ENCODE peak calls at places on chromosomes 2 and 18, in ten cellular contexts. One of them, this sample, is unnamed.
A peak's percentile ranks its signal among the peaks of the same experiment; 100 is the strongest.

GRCh38 chr2:113103958-113104627 is 23.3 kb upstream of the IL1RN start:
- DNase-seq in stomach: no peak
- DNase-seq in B cell: no peak
- DNase-seq in hepatocyte: no peak
- DNase-seq in progenitor cell of endocrine pancreas: no peak
- DNase-seq in GM12864: no peak
- DNase-seq in BE2C: no peak
- DNase-seq in esophagus squamous epithelium: no peak
- DNase-seq in BJ: no peak
- DNase-seq in HepG2: no peak
- DNase-seq in this sample: no peak

GRCh38 chr2:39225564-39225963 is 18.2 kb downstream of the CDKL4 start:
- DNase-seq in stomach: no peak
- DNase-seq in B cell: no peak
- DNase-seq in hepatocyte: no peak
- DNase-seq in progenitor cell of endocrine pancreas: no peak
- DNase-seq in GM12864: no peak
- DNase-seq in BE2C: no peak
- DNase-seq in esophagus squamous epithelium: no peak
- DNase-seq in BJ: no peak
- DNase-seq in HepG2: no peak
- DNase-seq in this sample: no peak

GRCh38 chr2:48122166-48122565 is 215.9 kb upstream of the FBXO11 start:
- DNase-seq in stomach: no peak
- DNase-seq in B cell: no peak
- DNase-seq in hepatocyte: no peak
- DNase-seq in progenitor cell of endocrine pancreas: no peak
- DNase-seq in GM12864: no peak
- DNase-seq in BE2C: no peak
- DNase-seq in esophagus squamous epithelium: no peak
- DNase-seq in BJ: no peak
- DNase-seq in HepG2: no peak
- DNase-seq in this sample: no peak

GRCh38 chr2:169363570-169364150 is 1.3 kb upstream of the LRP2 start:
- DNase-seq in stomach: no peak
- DNase-seq in B cell: peak; percentile 51
- DNase-seq in hepatocyte: peak; percentile 62
- DNase-seq in progenitor cell of endocrine pancreas: peak; percentile 36
- DNase-seq in GM12864: no peak
- DNase-seq in BE2C: no peak
- DNase-seq in esophagus squamous epithelium: no peak
- DNase-seq in BJ: no peak
- DNase-seq in HepG2: no peak
- DNase-seq in this sample: no peak

GRCh38 chr2:128289439-128289838 is 29.2 kb downstream of the HS6ST1 start:
- DNase-seq in stomach: no peak
- DNase-seq in B cell: no peak
- DNase-seq in hepatocyte: no peak
- DNase-seq in progenitor cell of endocrine pancreas: no peak
- DNase-seq in GM12864: no peak
- DNase-seq in BE2C: no peak
- DNase-seq in esophagus squamous epithelium: no peak
- DNase-seq in BJ: no peak
- DNase-seq in HepG2: no peak
- DNase-seq in this sample: no peak

GRCh38 chr18:9831723-9832199 is 54.0 kb upstream of the TXNDC2 start:
- DNase-seq in stomach: no peak
- DNase-seq in B cell: no peak
- DNase-seq in hepatocyte: no peak
- DNase-seq in progenitor cell of endocrine pancreas: no peak
- DNase-seq in GM12864: no peak
- DNase-seq in BE2C: no peak
- DNase-seq in esophagus squamous epithelium: no peak
- DNase-seq in BJ: no peak
- DNase-seq in HepG2: no peak
- DNase-seq in this sample: no peak

GRCh38 chr2:109217362-109218086 is 88.5 kb downstream of the SH3RF3 start:
- DNase-seq in stomach: no peak
- DNase-seq in B cell: no peak
- DNase-seq in hepatocyte: no peak
- DNase-seq in progenitor cell of endocrine pancreas: no peak
- DNase-seq in GM12864: no peak
- DNase-seq in BE2C: no peak
- DNase-seq in esophagus squamous epithelium: no peak
- DNase-seq in BJ: peak; percentile 92
- DNase-seq in HepG2: no peak
- DNase-seq in this sample: peak; percentile 91

GRCh38 chr2:37389984-37390765 is 45.7 kb downstream of the QPCT start:
- DNase-seq in stomach: no peak
- DNase-seq in B cell: peak; percentile 82
- DNase-seq in hepatocyte: peak; percentile 77
- DNase-seq in progenitor cell of endocrine pancreas: no peak
- DNase-seq in GM12864: peak; percentile 92
- DNase-seq in BE2C: no peak
- DNase-seq in esophagus squamous epithelium: no peak
- DNase-seq in BJ: no peak
- DNase-seq in HepG2: peak; percentile 56
- DNase-seq in this sample: peak; percentile 23

GRCh38 chr2:212725180-212725579 is 186.6 kb upstream of the ERBB4 start:
- DNase-seq in stomach: no peak
- DNase-seq in B cell: no peak
- DNase-seq in hepatocyte: no peak
- DNase-seq in progenitor cell of endocrine pancreas: no peak
- DNase-seq in GM12864: no peak
- DNase-seq in BE2C: no peak
- DNase-seq in esophagus squamous epithelium: no peak
- DNase-seq in BJ: no peak
- DNase-seq in HepG2: no peak
- DNase-seq in this sample: no peak

GRCh38 chr2:212726403-212726802 is 187.8 kb upstream of the ERBB4 start:
- DNase-seq in stomach: no peak
- DNase-seq in B cell: no peak
- DNase-seq in hepatocyte: no peak
- DNase-seq in progenitor cell of endocrine pancreas: no peak
- DNase-seq in GM12864: no peak
- DNase-seq in BE2C: no peak
- DNase-seq in esophagus squamous epithelium: no peak
- DNase-seq in BJ: no peak
- DNase-seq in HepG2: no peak
- DNase-seq in this sample: no peak

GRCh38 chr2:212721026-212721451 is 182.4 kb upstream of the ERBB4 start:
- DNase-seq in stomach: no peak
- DNase-seq in B cell: no peak
- DNase-seq in hepatocyte: no peak
- DNase-seq in progenitor cell of endocrine pancreas: no peak
- DNase-seq in GM12864: no peak
- DNase-seq in BE2C: no peak
- DNase-seq in esophagus squamous epithelium: no peak
- DNase-seq in BJ: no peak
- DNase-seq in HepG2: no peak
- DNase-seq in this sample: no peak

GRCh38 chr2:212722046-212722445 is 183.4 kb upstream of the ERBB4 start:
- DNase-seq in stomach: no peak
- DNase-seq in B cell: no peak
- DNase-seq in hepatocyte: no peak
- DNase-seq in progenitor cell of endocrine pancreas: no peak
- DNase-seq in GM12864: no peak
- DNase-seq in BE2C: no peak
- DNase-seq in esophagus squamous epithelium: no peak
- DNase-seq in BJ: no peak
- DNase-seq in HepG2: no peak
- DNase-seq in this sample: no peak

GRCh38 chr2:212723226-212723625 is 184.6 kb upstream of the ERBB4 start:
- DNase-seq in stomach: no peak
- DNase-seq in B cell: no peak
- DNase-seq in hepatocyte: no peak
- DNase-seq in progenitor cell of endocrine pancreas: no peak
- DNase-seq in GM12864: no peak
- DNase-seq in BE2C: no peak
- DNase-seq in esophagus squamous epithelium: no peak
- DNase-seq in BJ: no peak
- DNase-seq in HepG2: no peak
- DNase-seq in this sample: peak; percentile 27
- TF ChIP-seq CTCF in stomach: no peak
- TF ChIP-seq CTCF in B cell: no peak
- TF ChIP-seq CTCF in hepatocyte: no peak
- TF ChIP-seq CTCF in progenitor cell of endocrine pancreas: no peak
- TF ChIP-seq CTCF in GM12864: no peak
- TF ChIP-seq CTCF in BE2C: no peak
- TF ChIP-seq CTCF in esophagus squamous epithelium: no peak
- TF ChIP-seq CTCF in BJ: no peak
- TF ChIP-seq CTCF in HepG2: no peak
- TF ChIP-seq CTCF in this sample: no peak

GRCh38 chr18:3248670-3249359 is 1.2 kb downstream of the MYL12A start:
- DNase-seq in stomach: no peak
- DNase-seq in B cell: peak; percentile 37
- DNase-seq in hepatocyte: peak; percentile 62
- DNase-seq in progenitor cell of endocrine pancreas: no peak
- DNase-seq in GM12864: peak; percentile 70
- DNase-seq in BE2C: no peak
- DNase-seq in esophagus squamous epithelium: no peak
- DNase-seq in BJ: no peak
- DNase-seq in HepG2: peak; percentile 61
- DNase-seq in this sample: no peak

GRCh38 chr18:3245853-3246635 is 1.6 kb upstream of the MYL12A start:
- DNase-seq in stomach: peak; percentile 91
- DNase-seq in B cell: peak; percentile 85
- DNase-seq in hepatocyte: peak; percentile 95
- DNase-seq in progenitor cell of endocrine pancreas: peak; percentile 72
- DNase-seq in GM12864: peak; percentile 79
- DNase-seq in BE2C: peak; percentile 79
- DNase-seq in esophagus squamous epithelium: peak; percentile 42
- DNase-seq in BJ: no peak
- DNase-seq in HepG2: peak; percentile 81
- DNase-seq in this sample: peak; percentile 56

GRCh38 chr18:3246636-3247242 is 862 bp upstream of the MYL12A start:
- DNase-seq in stomach: no peak
- DNase-seq in B cell: no peak
- DNase-seq in hepatocyte: no peak
- DNase-seq in progenitor cell of endocrine pancreas: no peak
- DNase-seq in GM12864: no peak
- DNase-seq in BE2C: no peak
- DNase-seq in esophagus squamous epithelium: no peak
- DNase-seq in BJ: no peak
- DNase-seq in HepG2: no peak
- DNase-seq in this sample: no peak

GRCh38 chr18:3248062-3248669 is 565 bp downstream of the MYL12A start:
- DNase-seq in stomach: no peak
- DNase-seq in B cell: no peak
- DNase-seq in hepatocyte: peak; percentile 53
- DNase-seq in progenitor cell of endocrine pancreas: no peak
- DNase-seq in GM12864: no peak
- DNase-seq in BE2C: no peak
- DNase-seq in esophagus squamous epithelium: no peak
- DNase-seq in BJ: no peak
- DNase-seq in HepG2: no peak
- DNase-seq in this sample: no peak

GRCh38 chr18:3247243-3248061 is at the start of gene MYL12A:
- DNase-seq in stomach: peak; percentile 98
- DNase-seq in B cell: peak; percentile 94
- DNase-seq in hepatocyte: peak; percentile 99
- DNase-seq in progenitor cell of endocrine pancreas: peak; percentile 97
- DNase-seq in GM12864: peak; percentile 97
- DNase-seq in BE2C: peak; percentile 95
- DNase-seq in esophagus squamous epithelium: peak; percentile 84
- DNase-seq in BJ: peak; percentile 86
- DNase-seq in HepG2: peak; percentile 96
- DNase-seq in this sample: peak; percentile 97
- TF ChIP-seq CTCF in stomach: no peak
- TF ChIP-seq CTCF in B cell: no peak
- TF ChIP-seq CTCF in hepatocyte: no peak
- TF ChIP-seq CTCF in progenitor cell of endocrine pancreas: no peak
- TF ChIP-seq CTCF in GM12864: no peak
- TF ChIP-seq CTCF in BE2C: no peak
- TF ChIP-seq CTCF in esophagus squamous epithelium: no peak
- TF ChIP-seq CTCF in BJ: no peak
- TF ChIP-seq CTCF in HepG2: peak; percentile 10
- TF ChIP-seq CTCF in this sample: no peak

DNA sequence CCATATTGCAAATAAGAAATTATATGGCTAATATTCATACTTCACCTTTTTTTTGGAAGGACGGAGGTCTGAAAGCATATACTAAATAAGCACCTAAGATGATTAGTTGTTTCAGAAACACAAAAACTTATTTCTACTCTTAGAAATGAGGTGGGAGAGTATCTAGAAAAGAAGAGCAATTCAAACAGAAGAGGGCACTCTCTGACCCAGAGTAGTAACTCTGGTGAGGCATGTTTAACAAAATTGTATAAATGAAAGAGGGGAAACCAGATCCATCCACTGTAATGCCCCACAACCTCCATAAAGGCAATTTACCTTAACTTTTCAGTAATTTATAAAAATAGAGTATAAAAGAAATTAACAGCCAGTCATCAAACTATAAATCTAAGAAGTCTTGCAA is 669.6 kb upstream of the VRK2 start:
- DNase-seq in stomach: no peak
- DNase-seq in B cell: no peak
- DNase-seq in hepatocyte: peak; percentile 18
- DNase-seq in progenitor cell of endocrine pancreas: no peak
- DNase-seq in GM12864: no peak
- DNase-seq in BE2C: no peak
- DNase-seq in esophagus squamous epithelium: no peak
- DNase-seq in BJ: no peak
- DNase-seq in HepG2: no peak
- DNase-seq in this sample: no peak
- TF ChIP-seq CTCF in stomach: no peak
- TF ChIP-seq CTCF in B cell: no peak
- TF ChIP-seq CTCF in hepatocyte: peak; percentile 54
- TF ChIP-seq CTCF in progenitor cell of endocrine pancreas: peak; percentile 43
- TF ChIP-seq CTCF in GM12864: no peak
- TF ChIP-seq CTCF in BE2C: no peak
- TF ChIP-seq CTCF in esophagus squamous epithelium: no peak
- TF ChIP-seq CTCF in BJ: no peak
- TF ChIP-seq CTCF in HepG2: peak; percentile 5
- TF ChIP-seq CTCF in this sample: no peak

DNA sequence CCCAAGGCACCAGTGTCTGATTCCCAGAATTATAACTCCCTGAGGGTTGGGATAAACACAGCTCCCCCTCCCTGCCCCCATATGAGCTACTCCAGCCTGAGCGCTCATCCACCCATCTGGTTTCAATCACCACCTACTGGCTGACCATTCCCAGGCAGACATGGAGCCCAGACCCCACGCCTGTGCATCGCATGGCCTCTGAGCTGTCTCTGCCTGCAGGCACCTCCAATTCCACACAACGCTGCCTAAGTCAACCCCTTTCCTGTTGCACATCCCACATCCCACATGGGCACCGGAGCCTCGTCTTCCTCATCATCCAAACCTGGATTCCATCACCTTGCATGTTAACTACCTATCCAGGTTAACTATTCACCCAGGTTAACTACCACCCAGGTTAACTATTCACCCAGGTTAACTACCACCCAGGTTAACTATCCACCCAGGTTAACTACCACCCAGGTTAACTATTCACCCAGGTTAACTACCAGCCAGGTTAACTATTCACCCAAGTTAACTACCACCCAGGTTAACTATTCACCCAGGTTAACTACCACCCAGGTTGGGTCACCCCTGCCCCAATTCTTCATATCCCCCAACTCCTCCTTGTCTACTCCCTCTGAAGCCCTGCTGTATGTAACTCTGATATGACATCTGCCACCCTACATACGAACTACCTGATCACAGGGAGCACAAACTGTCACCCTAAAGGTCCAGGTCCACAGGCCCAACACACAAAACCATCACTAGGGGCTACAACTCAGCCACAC is 47.8 kb downstream of the TEX51 start:
- DNase-seq in stomach: no peak
- DNase-seq in B cell: no peak
- DNase-seq in hepatocyte: no peak
- DNase-seq in progenitor cell of endocrine pancreas: no peak
- DNase-seq in GM12864: no peak
- DNase-seq in BE2C: peak; percentile 23
- DNase-seq in esophagus squamous epithelium: no peak
- DNase-seq in BJ: no peak
- DNase-seq in HepG2: no peak
- DNase-seq in this sample: no peak
- TF ChIP-seq CTCF in stomach: no peak
- TF ChIP-seq CTCF in B cell: no peak
- TF ChIP-seq CTCF in hepatocyte: no peak
- TF ChIP-seq CTCF in progenitor cell of endocrine pancreas: no peak
- TF ChIP-seq CTCF in GM12864: no peak
- TF ChIP-seq CTCF in BE2C: no peak
- TF ChIP-seq CTCF in esophagus squamous epithelium: no peak
- TF ChIP-seq CTCF in BJ: no peak
- TF ChIP-seq CTCF in HepG2: no peak
- TF ChIP-seq CTCF in this sample: no peak

This sample was measured in AG09319.